ENCODE peak calls at places on chromosomes 12 and 14, in six cellular contexts. U, O, M, S, Y and D are unnamed samples.

GRCh38 chr14:72517736-72518135 is 376.2 kb downstream of the DPF3 start:
- DNase-seq in M (no peak), Y (no peak), O (no peak), U (no peak), S (no peak), D (no peak)

GRCh38 chr14:23568021-23568599 is 519 bp upstream of the AP1G2 start:
- DNase-seq in S (no peak), U (no peak), O (no peak), M (no peak), Y (no peak), D (no peak)

GRCh38 chr12:64707362-64707761 is 51.8 kb downstream of the GNS start:
- DNase-seq in S (no peak), M (no peak), O (no peak), Y (no peak), U (no peak), D (no peak)

GRCh38 chr14:89339579-89339978 is 77.5 kb downstream of the FOXN3 start:
- DNase-seq in U (no peak), M (no peak), S (no peak), O (no peak), Y (no peak), D (no peak)

GRCh38 chr12:62466596-62467411 is at the start of gene MON2:
- DNase-seq in M (peak; percentile 45), O (peak; percentile 57), Y (peak; percentile 88), S (peak; percentile 60), U (peak; percentile 87), D (peak; percentile 58)

GRCh38 chr12:6182279-6182898 is 17.8 kb upstream of the CD9 start:
- DNase-seq in U (peak; percentile 92), M (no peak), S (peak; percentile 45), O (peak; percentile 26), Y (peak; percentile 96), D (no peak)

GRCh38 chr14:71539660-71540285 is 392.5 kb upstream of the RGS6 start:
- DNase-seq in M (no peak), Y (no peak), O (no peak), U (no peak), S (no peak), D (no peak)

GRCh38 chr12:93234641-93235040 is 143.1 kb upstream of the NUDT4 start:
- DNase-seq in O (no peak), S (no peak), M (no peak), Y (no peak), U (no peak), D (no peak)

GRCh38 chr12:130849561-130850417 is 10.7 kb upstream of the STX2 start:
- DNase-seq in U (no peak), M (no peak), O (no peak), S (peak; percentile 61), Y (no peak), D (no peak)

GRCh38 chr12:75317784-75318183 is 12.3 kb downstream of the CAPS2 start:
- DNase-seq in U (no peak), Y (no peak), O (no peak), M (no peak), S (no peak), D (no peak)

GRCh38 chr12:131466306-131466705 is 244.6 kb upstream of the SFSWAP start:
- DNase-seq in U (no peak), S (no peak), O (no peak), M (no peak), Y (no peak), D (no peak)

GRCh38 chr12:101616027-101616494 is 21.3 kb downstream of the MYBPC1 start:
- DNase-seq in S (no peak), Y (peak; percentile 1), O (no peak), U (no peak), M (no peak), D (no peak)

GRCh38 chr14:77124345-77125274 is 17.0 kb downstream of the ZDHHC22 start:
- DNase-seq in M (no peak), Y (peak; percentile 31), U (peak; percentile 41), O (no peak), S (no peak), D (no peak)

GRCh38 chr14:92665699-92666110 is 82.7 kb downstream of the LGMN start:
- DNase-seq in Y (no peak), S (no peak), O (no peak), U (no peak), M (no peak), D (no peak)

GRCh38 chr12:92973614-92974013 is 44.5 kb upstream of the EEA1 start:
- DNase-seq in O (no peak), U (peak; percentile 64), M (peak; percentile 24), Y (peak; percentile 74), S (peak; percentile 98), D (peak; percentile 23)

GRCh38 chr14:104318558-104319488 is 180.4 kb downstream of the KIF26A start:
- DNase-seq in U (no peak), O (no peak), S (no peak), Y (no peak), M (no peak), D (no peak)

GRCh38 chr12:5307065-5307464 is 124.8 kb upstream of the NTF3 start:
- DNase-seq in U (no peak), O (no peak), Y (no peak), S (no peak), M (no peak), D (no peak)

GRCh38 chr14:74826574-74826973 is 49.4 kb downstream of the PROX2 start:
- DNase-seq in S (no peak), M (no peak), O (no peak), Y (no peak), U (no peak), D (no peak)

GRCh38 chr12:32718926-32719325 is 36.8 kb downstream of the YARS2 start:
- DNase-seq in S (no peak), O (no peak), M (no peak), Y (no peak), U (no peak), D (no peak)

GRCh38 chr12:4899361-4899760 is 10.3 kb upstream of the KCNA1 start:
- DNase-seq in M (no peak), Y (no peak), S (no peak), U (no peak), O (no peak), D (no peak)

GRCh38 chr12:86139671-86140070 is 116.5 kb downstream of the MGAT4C start:
- DNase-seq in S (no peak), Y (no peak), U (no peak), O (no peak), M (no peak), D (no peak)

GRCh38 chr12:88763536-88764100 is 183.3 kb upstream of the KITLG start:
- DNase-seq in M (no peak), O (no peak), Y (peak; percentile 56), U (peak; percentile 57), S (peak; percentile 32), D (no peak)

GRCh38 chr12:69527506-69528272 is 57.5 kb downstream of the FRS2 start:
- DNase-seq in Y (peak; percentile 82), U (peak; percentile 76), O (peak; percentile 30), S (peak; percentile 91), M (peak; percentile 62), D (no peak)

GRCh38 chr12:19177754-19178153 is 48.2 kb downstream of the PLEKHA5 start:
- DNase-seq in U (no peak), M (no peak), O (no peak), S (no peak), Y (peak; percentile 52), D (no peak)

GRCh38 chr14:33219957-33220356 is 281.3 kb downstream of the NPAS3 start:
- DNase-seq in U (no peak), M (no peak), Y (no peak), O (no peak), S (no peak), D (no peak)

GRCh38 chr14:94392510-94392935 is 4.1 kb upstream of the SERPINA1 start:
- DNase-seq in M (no peak), Y (peak; percentile 81), O (peak; percentile 23), S (peak; percentile 86), U (peak; percentile 77), D (peak; percentile 39)

GRCh38 chr12:124679533-124680371 is 112.3 kb upstream of the NCOR2 start:
- DNase-seq in M (no peak), S (no peak), O (peak; percentile 54), Y (peak; percentile 37), U (no peak), D (peak; percentile 43)

GRCh38 chr14:96136361-96136760 is 68.3 kb upstream of the BDKRB2 start:
- DNase-seq in Y (peak; percentile 73), U (peak; percentile 48), O (peak; percentile 43), S (peak; percentile 66), M (peak; percentile 42), D (peak; percentile 56)

GRCh38 chr12:34294137-34294536 is 271.8 kb downstream of the ALG10 start:
- DNase-seq in O (no peak), U (no peak), S (no peak), M (no peak), Y (no peak), D (no peak)

GRCh38 chr12:1933342-1933992 is 15.0 kb upstream of the CACNA2D4 start:
- DNase-seq in U (no peak), O (no peak), Y (peak; percentile 53), M (peak; percentile 40), S (peak; percentile 32), D (no peak)

GRCh38 chr12:130514149-130514551 is 176.5 kb downstream of the PIWIL1 start:
- DNase-seq in O (no peak), S (no peak), U (no peak), M (no peak), Y (no peak), D (no peak)

GRCh38 chr12:48786591-48787544 is 2.0 kb downstream of the ADCY6 start:
- DNase-seq in Y (peak; percentile 22), M (no peak), O (no peak), U (no peak), S (no peak), D (no peak)

GRCh38 chr12:52195065-52195730 is 3.4 kb upstream of the KRT80 start:
- DNase-seq in O (peak; percentile 81), S (no peak), Y (peak; percentile 30), M (no peak), U (peak; percentile 50), D (peak; percentile 13)

GRCh38 chr14:92425101-92425500 is 88.5 kb upstream of the RIN3 start:
- DNase-seq in S (peak; percentile 71), M (no peak), Y (peak; percentile 72), O (peak; percentile 40), U (peak; percentile 78), D (peak; percentile 17)

GRCh38 chr14:99190696-99191662 is 81.0 kb downstream of the BCL11B start:
- DNase-seq in U (no peak), S (no peak), O (no peak), M (no peak), Y (no peak), D (no peak)

GRCh38 chr12:124759841-124760508 is 103.7 kb downstream of the SCARB1 start:
- DNase-seq in O (no peak), U (no peak), M (no peak), S (peak; percentile 45), Y (peak; percentile 60), D (no peak)

GRCh38 chr12:39622306-39622705 is 2.7 kb upstream of the ABCD2 start:
- DNase-seq in O (no peak), M (no peak), Y (no peak), U (no peak), S (no peak), D (no peak)